ENCODE peak calls at places on chromosomes 16 and 17, in six cellular contexts. D, B, C, Y, Z and O are unnamed samples.

GRCh38 chr16:15790458-15790857 is 66.4 kb downstream of the MYH11 start:
- DNase-seq in D (no peak), B (no peak), C (no peak), Y (no peak), Z (no peak), O (no peak)

GRCh38 chr17:29156781-29157180 is 23.4 kb downstream of the MYO18A start:
- DNase-seq in D (no peak), B (no peak), C (no peak), Y (no peak), Z (no peak), O (no peak)

GRCh38 chr17:77637807-77638182 is 320.7 kb upstream of the TNRC6C start:
- DNase-seq in D (no peak), B (no peak), C (peak), Y (no peak), Z (no peak), O (no peak)

GRCh38 chr16:31215287-31216115 is 1.4 kb downstream of the PYDC1 start:
- DNase-seq in D (no peak), B (peak), C (peak), Y (no peak), Z (no peak), O (no peak)

GRCh38 chr17:64732336-64733006 is 70.4 kb upstream of the SMURF2 start:
- DNase-seq in D (no peak), B (peak), C (peak), Y (no peak), Z (no peak), O (no peak)

GRCh38 chr16:24297375-24297774 is 41.2 kb downstream of the CACNG3 start:
- DNase-seq in D (no peak), B (no peak), C (no peak), Y (no peak), Z (no peak), O (no peak)

GRCh38 chr16:86899757-86900156 is 321.4 kb downstream of the FOXL1 start:
- DNase-seq in D (no peak), B (no peak), C (no peak), Y (no peak), Z (no peak), O (no peak)

GRCh38 chr17:16419074-16419928 is 3.9 kb downstream of the TRPV2 start:
- DNase-seq in D (peak), B (no peak), C (peak), Y (peak), Z (peak), O (peak)

GRCh38 chr16:86110134-86110533 is 211.2 kb downstream of the IRF8 start:
- DNase-seq in D (no peak), B (no peak), C (no peak), Y (no peak), Z (no peak), O (no peak)

GRCh38 chr17:17366941-17367885 is 64.0 kb downstream of the NT5M start:
- DNase-seq in D (no peak), B (no peak), C (no peak), Y (no peak), Z (no peak), O (no peak)

GRCh38 chr16:49716268-49716667 is 139.6 kb downstream of the ZNF423 start:
- DNase-seq in D (no peak), B (no peak), C (no peak), Y (no peak), Z (no peak), O (no peak)

GRCh38 chr16:3596101-3596861 is 15.1 kb downstream of the SLX4 start:
- DNase-seq in D (no peak), B (no peak), C (no peak), Y (no peak), Z (no peak), O (no peak)

GRCh38 chr17:4856937-4857314 is 23.8 kb downstream of the MINK1 start:
- DNase-seq in D (no peak), B (no peak), C (peak), Y (no peak), Z (no peak), O (no peak)

GRCh38 chr17:35074711-35075707 is 11.5 kb upstream of the RFFL start:
- DNase-seq in D (no peak), B (no peak), C (peak), Y (no peak), Z (no peak), O (no peak)

GRCh38 chr17:27339836-27340550 is 46.1 kb downstream of the WSB1 start:
- DNase-seq in D (no peak), B (no peak), C (no peak), Y (no peak), Z (peak), O (no peak)

GRCh38 chr17:42456223-42457106 is 2.2 kb upstream of the ATP6V0A1 start:
- DNase-seq in D (no peak), B (no peak), C (peak), Y (no peak), Z (no peak), O (peak)